ENCODE peak calls at places on chromosomes 11 and 22, in six cellular contexts. Q, P, J, E, O and F are unnamed samples.

GRCh38 chr11:2670541-2671100 is 29.2 kb downstream of the KCNQ1OT1 start:
- DNase-seq in Q (no peak), P (no peak), J (no peak), E (no peak), O (peak), F (no peak)

GRCh38 chr22:36204641-36205032 is 3.0 kb upstream of the APOL4 start:
- DNase-seq in Q (no peak), P (no peak), J (no peak), E (no peak), O (no peak), F (no peak)

GRCh38 chr11:22049276-22049675 is 143.6 kb upstream of the ANO5 start:
- DNase-seq in Q (peak), P (no peak), J (no peak), E (no peak), O (no peak), F (no peak)

GRCh38 chr22:20548806-20549205 is 41.4 kb downstream of the MED15 start:
- DNase-seq in Q (no peak), P (no peak), J (no peak), E (no peak), O (no peak), F (no peak)

GRCh38 chr11:1152316-1153104 is 5.2 kb upstream of the MUC5AC start:
- DNase-seq in Q (no peak), P (no peak), J (no peak), E (peak), O (peak), F (peak)

GRCh38 chr22:37626144-37626543 is 13.3 kb upstream of the SH3BP1 start:
- DNase-seq in Q (no peak), P (no peak), J (no peak), E (no peak), O (no peak), F (no peak)

GRCh38 chr11:3001496-3001895 is 9.4 kb upstream of the NAP1L4 start:
- DNase-seq in Q (no peak), P (no peak), J (peak), E (no peak), O (peak), F (no peak)

GRCh38 chr11:10743354-10744035 is 7.6 kb upstream of the CTR9 start:
- DNase-seq in Q (no peak), P (peak), J (no peak), E (no peak), O (no peak), F (no peak)

GRCh38 chr11:58676563-58677135 is 54.2 kb downstream of the CNTF start:
- DNase-seq in Q (no peak), P (no peak), J (no peak), E (no peak), O (no peak), F (no peak)